ENCODE peak calls at places on chromosomes 11 and 22, in six cellular contexts. One of them, this sample, is unnamed.

GRCh38 chr11:122697636-122698167 is 42.2 kb downstream of the UBASH3B start:
- DNase-seq in stomach: no peak
- DNase-seq in tibial nerve: peak; percentile 18
- DNase-seq in sigmoid colon: no peak
- DNase-seq in transverse colon: no peak
- DNase-seq in ovary: no peak
- DNase-seq in this sample: no peak

GRCh38 chr11:113690619-113691569 is 15.2 kb downstream of the TMPRSS5 start:
- DNase-seq in stomach: peak; percentile 75
- DNase-seq in tibial nerve: no peak
- DNase-seq in sigmoid colon: no peak
- DNase-seq in transverse colon: peak; percentile 80
- DNase-seq in ovary: no peak
- DNase-seq in this sample: no peak

GRCh38 chr11:132718711-132719641 is 813.3 kb downstream of the OPCML start:
- DNase-seq in stomach: no peak
- DNase-seq in tibial nerve: no peak
- DNase-seq in sigmoid colon: no peak
- DNase-seq in transverse colon: peak; percentile 27
- DNase-seq in ovary: no peak
- DNase-seq in this sample: no peak

GRCh38 chr11:122405788-122406341 is 249.7 kb upstream of the UBASH3B start:
- DNase-seq in stomach: no peak
- DNase-seq in tibial nerve: no peak
- DNase-seq in sigmoid colon: no peak
- DNase-seq in transverse colon: no peak
- DNase-seq in ovary: no peak
- DNase-seq in this sample: no peak

GRCh38 chr11:93303689-93304088 is 26.9 kb upstream of the DEUP1 start:
- DNase-seq in stomach: no peak
- DNase-seq in tibial nerve: no peak
- DNase-seq in sigmoid colon: no peak
- DNase-seq in transverse colon: no peak
- DNase-seq in ovary: no peak
- DNase-seq in this sample: no peak

GRCh38 chr11:114251797-114252327 is 44.3 kb upstream of the NNMT start:
- DNase-seq in stomach: no peak
- DNase-seq in tibial nerve: no peak
- DNase-seq in sigmoid colon: peak; percentile 63
- DNase-seq in transverse colon: no peak
- DNase-seq in ovary: peak; percentile 37
- DNase-seq in this sample: no peak

GRCh38 chr11:77108436-77108835 is 5.8 kb downstream of the OMP start:
- DNase-seq in stomach: no peak
- DNase-seq in tibial nerve: no peak
- DNase-seq in sigmoid colon: no peak
- DNase-seq in transverse colon: peak; percentile 46
- DNase-seq in ovary: no peak
- DNase-seq in this sample: no peak

GRCh38 chr11:31233425-31233824 is 136.1 kb downstream of the DCDC1 start:
- DNase-seq in stomach: no peak
- DNase-seq in tibial nerve: no peak
- DNase-seq in sigmoid colon: no peak
- DNase-seq in transverse colon: no peak
- DNase-seq in ovary: no peak
- DNase-seq in this sample: no peak

GRCh38 chr11:39365809-39366436 is 2093.5 kb downstream of the LRRC4C start:
- DNase-seq in stomach: no peak
- DNase-seq in tibial nerve: no peak
- DNase-seq in sigmoid colon: no peak
- DNase-seq in transverse colon: no peak
- DNase-seq in ovary: no peak
- DNase-seq in this sample: no peak

GRCh38 chr11:45665206-45665932 is at the start of gene CHST1:
- DNase-seq in stomach: peak; percentile 67
- DNase-seq in tibial nerve: no peak
- DNase-seq in sigmoid colon: peak; percentile 74
- DNase-seq in transverse colon: peak; percentile 47
- DNase-seq in ovary: peak; percentile 73
- DNase-seq in this sample: no peak

GRCh38 chr22:24681236-24681635 is 78.2 kb downstream of the GGT1 start:
- DNase-seq in stomach: no peak
- DNase-seq in tibial nerve: no peak
- DNase-seq in sigmoid colon: no peak
- DNase-seq in transverse colon: no peak
- DNase-seq in ovary: no peak
- DNase-seq in this sample: no peak

GRCh38 chr11:85666687-85667086 is 1.8 kb upstream of the CREBZF start:
- DNase-seq in stomach: no peak
- DNase-seq in tibial nerve: no peak
- DNase-seq in sigmoid colon: no peak
- DNase-seq in transverse colon: no peak
- DNase-seq in ovary: no peak
- DNase-seq in this sample: no peak

GRCh38 chr22:29842740-29843139 is 4.7 kb upstream of the ASCC2 start:
- DNase-seq in stomach: no peak
- DNase-seq in tibial nerve: peak; percentile 20
- DNase-seq in sigmoid colon: no peak
- DNase-seq in transverse colon: no peak
- DNase-seq in ovary: no peak
- DNase-seq in this sample: no peak

GRCh38 chr11:2530855-2531200 is 86.0 kb downstream of the KCNQ1 start:
- DNase-seq in stomach: no peak
- DNase-seq in tibial nerve: no peak
- DNase-seq in sigmoid colon: peak; percentile 63
- DNase-seq in transverse colon: peak; percentile 4
- DNase-seq in ovary: peak; percentile 15
- DNase-seq in this sample: no peak

GRCh38 chr11:17153759-17154158 is 54.0 kb downstream of the PIK3C2A start:
- DNase-seq in stomach: no peak
- DNase-seq in tibial nerve: no peak
- DNase-seq in sigmoid colon: no peak
- DNase-seq in transverse colon: no peak
- DNase-seq in ovary: no peak
- DNase-seq in this sample: no peak

GRCh38 chr22:33640900-33641299 is 279.4 kb downstream of the LARGE1 start:
- DNase-seq in stomach: no peak
- DNase-seq in tibial nerve: no peak
- DNase-seq in sigmoid colon: no peak
- DNase-seq in transverse colon: no peak
- DNase-seq in ovary: no peak
- DNase-seq in this sample: no peak

GRCh38 chr11:26286472-26287066 is 45.4 kb upstream of the ANO3 start:
- DNase-seq in stomach: no peak
- DNase-seq in tibial nerve: no peak
- DNase-seq in sigmoid colon: no peak
- DNase-seq in transverse colon: no peak
- DNase-seq in ovary: no peak
- DNase-seq in this sample: no peak

GRCh38 chr11:75924966-75925784 is 110.2 kb downstream of the UVRAG start:
- DNase-seq in stomach: no peak
- DNase-seq in tibial nerve: no peak
- DNase-seq in sigmoid colon: no peak
- DNase-seq in transverse colon: no peak
- DNase-seq in ovary: no peak
- DNase-seq in this sample: no peak

GRCh38 chr11:47433991-47434786 is 8.0 kb upstream of the PSMC3 start:
- DNase-seq in stomach: no peak
- DNase-seq in tibial nerve: peak; percentile 41
- DNase-seq in sigmoid colon: peak; percentile 67
- DNase-seq in transverse colon: no peak
- DNase-seq in ovary: peak; percentile 68
- DNase-seq in this sample: no peak

GRCh38 chr11:72782081-72782920 is 11.5 kb downstream of the STARD10 start:
- DNase-seq in stomach: peak; percentile 65
- DNase-seq in tibial nerve: no peak
- DNase-seq in sigmoid colon: no peak
- DNase-seq in transverse colon: peak; percentile 74
- DNase-seq in ovary: peak; percentile 34
- DNase-seq in this sample: no peak

GRCh38 chr11:110069158-110069737 is 23.9 kb upstream of the ZC3H12C start:
- DNase-seq in stomach: peak; percentile 39
- DNase-seq in tibial nerve: peak; percentile 49
- DNase-seq in sigmoid colon: peak; percentile 74
- DNase-seq in transverse colon: peak; percentile 57
- DNase-seq in ovary: peak; percentile 30
- DNase-seq in this sample: no peak

GRCh38 chr11:5007561-5007960 is 12.9 kb downstream of the OR51L1 start:
- DNase-seq in stomach: no peak
- DNase-seq in tibial nerve: no peak
- DNase-seq in sigmoid colon: no peak
- DNase-seq in transverse colon: no peak
- DNase-seq in ovary: no peak
- DNase-seq in this sample: no peak

GRCh38 chr11:118095493-118095892 is 8.7 kb upstream of the SMIM35 start:
- DNase-seq in stomach: no peak
- DNase-seq in tibial nerve: no peak
- DNase-seq in sigmoid colon: no peak
- DNase-seq in transverse colon: no peak
- DNase-seq in ovary: no peak
- DNase-seq in this sample: no peak

DNA sequence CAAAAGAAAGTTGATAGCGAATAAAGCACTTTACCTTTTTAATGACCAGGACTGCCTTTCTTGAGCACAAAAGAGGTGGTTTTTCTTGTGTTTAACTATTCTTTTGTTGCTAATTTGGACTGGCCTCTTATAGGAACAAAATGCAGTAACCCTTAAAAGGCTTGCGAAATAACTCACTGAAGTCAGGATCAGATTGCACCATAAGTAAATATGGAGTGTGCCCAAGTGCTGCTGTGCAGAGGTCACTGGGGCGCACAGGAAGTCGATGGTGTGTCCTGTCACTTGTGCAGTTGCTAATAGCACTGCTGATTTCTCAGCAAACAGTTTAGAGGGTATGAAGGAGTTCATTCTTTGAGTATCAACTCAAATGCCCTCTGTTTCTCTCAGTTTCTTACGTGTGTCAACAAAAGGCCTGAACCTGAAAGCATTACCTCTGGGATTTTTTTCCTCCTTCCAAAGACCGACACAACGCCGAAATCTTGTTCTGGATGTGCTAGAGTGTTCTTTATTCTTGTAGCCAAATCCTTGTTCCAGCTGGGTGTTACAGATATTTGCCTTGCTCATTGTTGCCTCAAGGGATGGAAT is 71.3 kb downstream of the ATXN10 start:
- DNase-seq in stomach: peak; percentile 30
- DNase-seq in tibial nerve: no peak
- DNase-seq in sigmoid colon: no peak
- DNase-seq in transverse colon: no peak
- DNase-seq in ovary: no peak
- DNase-seq in this sample: no peak
- TF ChIP-seq EP300 in stomach: no peak
- TF ChIP-seq EP300 in tibial nerve: no peak
- TF ChIP-seq EP300 in sigmoid colon: no peak
- TF ChIP-seq EP300 in transverse colon: no peak
- TF ChIP-seq EP300 in ovary: no peak
- TF ChIP-seq EP300 in this sample: no peak

GRCh38 chr11:64859542-64860414 is 15.3 kb upstream of the CDC42BPG start:
- DNase-seq in stomach: no peak
- DNase-seq in tibial nerve: no peak
- DNase-seq in sigmoid colon: no peak
- DNase-seq in transverse colon: peak; percentile 62
- DNase-seq in ovary: no peak
- DNase-seq in this sample: no peak

GRCh38 chr11:64858467-64859401 is 14.3 kb upstream of the CDC42BPG start:
- DNase-seq in stomach: peak; percentile 57
- DNase-seq in tibial nerve: no peak
- DNase-seq in sigmoid colon: peak; percentile 63
- DNase-seq in transverse colon: peak; percentile 70
- DNase-seq in ovary: no peak
- DNase-seq in this sample: no peak

GRCh38 chr11:64856382-64857227 is 12.2 kb upstream of the CDC42BPG start:
- DNase-seq in stomach: peak; percentile 82
- DNase-seq in tibial nerve: no peak
- DNase-seq in sigmoid colon: peak; percentile 91
- DNase-seq in transverse colon: peak; percentile 70
- DNase-seq in ovary: peak; percentile 37
- DNase-seq in this sample: no peak

GRCh38 chr11:64855596-64856304 is 11.3 kb upstream of the CDC42BPG start:
- DNase-seq in stomach: no peak
- DNase-seq in tibial nerve: no peak
- DNase-seq in sigmoid colon: no peak
- DNase-seq in transverse colon: no peak
- DNase-seq in ovary: no peak
- DNase-seq in this sample: no peak

GRCh38 chr11:64857485-64857884 is 13.0 kb upstream of the CDC42BPG start:
- DNase-seq in stomach: no peak
- DNase-seq in tibial nerve: no peak
- DNase-seq in sigmoid colon: no peak
- DNase-seq in transverse colon: no peak
- DNase-seq in ovary: no peak
- DNase-seq in this sample: no peak
- H3K4me1 ChIP-seq in stomach: peaks cover 98% of the 10 kb centered on the region
- H3K4me1 ChIP-seq in tibial nerve: no peaks in the 10 kb centered on the region
- H3K4me1 ChIP-seq in sigmoid colon: peaks cover 75% of the 10 kb centered on the region
- H3K4me1 ChIP-seq in transverse colon: peaks cover 45% of the 10 kb centered on the region
- H3K4me1 ChIP-seq in ovary: peaks cover 12% of the 10 kb centered on the region
- H3K4me1 ChIP-seq in this sample: peaks cover 100% of the 10 kb centered on the region

DNA sequence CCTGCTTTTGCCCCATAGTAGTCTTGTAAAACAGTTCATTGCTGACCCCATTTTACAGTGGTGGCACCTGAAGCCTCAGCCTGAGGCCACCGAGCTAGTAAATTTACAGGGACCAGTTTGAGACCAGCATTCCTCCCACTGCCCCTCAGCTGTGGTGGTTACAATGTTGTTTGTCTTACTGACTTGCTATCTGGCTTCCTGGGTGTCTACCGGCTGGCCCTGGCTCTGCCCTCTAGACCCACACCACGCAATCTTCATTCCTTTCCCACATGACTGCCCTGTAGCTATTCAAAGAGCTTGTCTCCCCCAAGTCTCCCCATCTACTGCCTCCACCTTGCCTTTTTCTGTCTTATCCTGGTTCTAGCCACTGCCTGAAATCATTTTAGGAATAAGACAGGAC is 20.8 kb downstream of the PIK3IP1 start:
- DNase-seq in stomach: no peak
- DNase-seq in tibial nerve: no peak
- DNase-seq in sigmoid colon: no peak
- DNase-seq in transverse colon: no peak
- DNase-seq in ovary: no peak
- DNase-seq in this sample: no peak
- TF ChIP-seq EP300 in stomach: no peak
- TF ChIP-seq EP300 in tibial nerve: no peak
- TF ChIP-seq EP300 in sigmoid colon: no peak
- TF ChIP-seq EP300 in transverse colon: no peak
- TF ChIP-seq EP300 in ovary: no peak
- TF ChIP-seq EP300 in this sample: no peak

GRCh38 chr11:102192349-102193066 is 82.3 kb downstream of the YAP1 start:
- DNase-seq in stomach: no peak
- DNase-seq in tibial nerve: no peak
- DNase-seq in sigmoid colon: no peak
- DNase-seq in transverse colon: no peak
- DNase-seq in ovary: no peak
- DNase-seq in this sample: no peak
- H3K4me1 ChIP-seq in stomach: peaks cover 56% of the 10 kb centered on the region
- H3K4me1 ChIP-seq in tibial nerve: no peaks in the 10 kb centered on the region
- H3K4me1 ChIP-seq in sigmoid colon: peaks cover 17% of the 10 kb centered on the region
- H3K4me1 ChIP-seq in transverse colon: no peaks in the 10 kb centered on the region
- H3K4me1 ChIP-seq in ovary: peaks cover 3% of the 10 kb centered on the region
- H3K4me1 ChIP-seq in this sample: peaks cover 38% of the 10 kb centered on the region